ENCODE peak calls at places on chromosomes 7 and 10, in ten cellular contexts. R is frontal cortex; F is Right ventricle myocardium superior; L is naive B cell; P is omental fat pad; N is GDM1; A is left lung; S is prostate gland; J is CD4-positive, alpha-beta memory T cell; H is GM23248. K is an unnamed sample.

GRCh38 chr7:142709921-142710320 is 39.4 kb upstream of the PRSS1 start:
- DNase-seq in L (no peak), R (no peak), N (no peak), H (no peak), S (no peak), F (no peak), P (no peak), J (no peak), A (no peak), K (no peak)

GRCh38 chr10:22682237-22683192 is 31.9 kb downstream of the PIP4K2A start:
- DNase-seq in H (peak; percentile 62), F (no peak), L (no peak), A (no peak), J (peak; percentile 81), R (no peak), N (peak; percentile 18), P (no peak), S (no peak), K (peak; percentile 79)

GRCh38 chr7:101733713-101734475 is 83.5 kb upstream of the CUX1 start:
- DNase-seq in A (peak; percentile 86), L (no peak), H (peak; percentile 55), J (no peak), F (peak; percentile 68), N (no peak), R (no peak), S (no peak), P (no peak), K (peak; percentile 72)

GRCh38 chr10:52387744-52388143 is 73.7 kb downstream of the DKK1 start:
- DNase-seq in H (no peak), L (no peak), F (no peak), A (no peak), S (no peak), R (no peak), J (no peak), P (no peak), N (no peak), K (peak; percentile 9)

GRCh38 chr7:106425017-106425719 is 140.4 kb upstream of the NAMPT start:
- DNase-seq in J (peak; percentile 56), R (peak; percentile 40), L (peak; percentile 50), S (peak; percentile 89), A (peak; percentile 70), H (peak; percentile 98), N (no peak), F (peak; percentile 64), P (peak; percentile 38), K (peak; percentile 94)

GRCh38 chr10:86180861-86181260 is 185.7 kb downstream of the GRID1 start:
- DNase-seq in A (no peak), L (no peak), F (no peak), P (no peak), R (no peak), N (no peak), J (no peak), S (no peak), H (no peak), K (no peak)

GRCh38 chr10:132109341-132110072 is 43.8 kb downstream of the JAKMIP3 start:
- DNase-seq in P (no peak), J (no peak), A (peak; percentile 78), N (no peak), R (no peak), L (no peak), S (no peak), H (peak; percentile 23), F (peak; percentile 48), K (no peak)

GRCh38 chr7:105426606-105427146 is 38.0 kb upstream of the SRPK2 start:
- DNase-seq in P (no peak), A (no peak), S (no peak), L (no peak), N (no peak), J (no peak), R (no peak), F (no peak), H (no peak), K (no peak)

GRCh38 chr10:5071411-5072198 is 22.6 kb upstream of the AKR1C3 start:
- DNase-seq in J (no peak), L (no peak), N (peak; percentile 22), R (peak; percentile 20), A (no peak), S (peak; percentile 44), P (no peak), F (peak; percentile 47), H (peak; percentile 86), K (peak; percentile 93)

K was measured in astrocyte of the hippocampus.